ENCODE peak calls at places on chromosomes 13 and 19, in ten cellular contexts. B is naive thymus-derived CD4-positive, alpha-beta T cell; M is nucleus accumbens; G is trophoblast cell; P is RKO; U is T-helper 2 cell; F is esophagus squamous epithelium; Z is HepG2; H is activated naive CD4-positive, alpha-beta T cell; I is stimulated activated naive CD8-positive, alpha-beta T cell treated with anti-CD3 and anti-CD28 coated beads, Interleukin-15, amount 100 ng/mL, for 72 hours. W is an unnamed sample.

GRCh38 chr13:31909889-31910551 is 121.6 kb upstream of the FRY start:
- DNase-seq in B (peak; percentile 21), M (no peak), G (peak; percentile 44), P (peak; percentile 73), U (no peak), F (no peak), Z (peak; percentile 45), H (no peak), I (peak; percentile 36), W (peak; percentile 15)

GRCh38 chr13:80783926-80784325 is 443.0 kb upstream of the SPRY2 start:
- DNase-seq in B (no peak), M (no peak), G (no peak), P (no peak), U (no peak), F (no peak), Z (no peak), H (no peak), I (no peak), W (no peak)

GRCh38 chr19:10718205-10719196 is 622 bp downstream of the DNM2 start:
- DNase-seq in B (peak; percentile 34), M (no peak), G (peak; percentile 31), P (peak; percentile 50), U (peak; percentile 16), F (no peak), Z (no peak), H (no peak), I (no peak), W (no peak)

GRCh38 chr19:17706750-17707181 is 12.5 kb upstream of the MAP1S start:
- DNase-seq in B (no peak), M (no peak), G (no peak), P (peak; percentile 52), U (no peak), F (no peak), Z (peak; percentile 46), H (no peak), I (no peak), W (no peak)

GRCh38 chr19:10701955-10702307 is 692 bp downstream of the QTRT1 start:
- DNase-seq in B (no peak), M (no peak), G (no peak), P (peak; percentile 42), U (no peak), F (no peak), Z (peak; percentile 56), H (no peak), I (no peak), W (no peak)

GRCh38 chr13:103694471-103694870 is 628.3 kb upstream of the SLC10A2 start:
- DNase-seq in B (no peak), M (no peak), G (no peak), P (no peak), U (no peak), F (no peak), Z (no peak), H (no peak), I (no peak), W (no peak)

GRCh38 chr13:89061821-89062220 is 1390.7 kb downstream of the SLITRK5 start:
- DNase-seq in B (no peak), M (no peak), G (no peak), P (no peak), U (no peak), F (no peak), Z (peak; percentile 65), H (no peak), I (no peak), W (peak; percentile 31)

GRCh38 chr19:9875796-9876195 is 40.7 kb downstream of the PIN1 start:
- DNase-seq in B (no peak), M (no peak), G (no peak), P (no peak), U (no peak), F (no peak), Z (no peak), H (no peak), I (no peak), W (no peak)

GRCh38 chr13:113091211-113091771 is 14.3 kb upstream of the F7 start:
- DNase-seq in B (no peak), M (no peak), G (no peak), P (no peak), U (peak; percentile 7), F (no peak), Z (no peak), H (no peak), I (no peak), W (no peak)

GRCh38 chr19:55090564-55090963 is 14.9 kb downstream of the EPS8L1 start:
- DNase-seq in B (no peak), M (no peak), G (no peak), P (no peak), U (no peak), F (no peak), Z (no peak), H (no peak), I (no peak), W (no peak)

GRCh38 chr19:1582201-1582600 is 10.5 kb downstream of the MBD3 start:
- DNase-seq in B (no peak), M (no peak), G (peak; percentile 96), P (no peak), U (no peak), F (no peak), Z (no peak), H (no peak), I (no peak), W (no peak)

GRCh38 chr13:53052675-53053074 is 24.1 kb downstream of the OLFM4 start:
- DNase-seq in B (no peak), M (no peak), G (no peak), P (no peak), U (no peak), F (no peak), Z (no peak), H (no peak), I (no peak), W (no peak)

GRCh38 chr13:40800559-40800958 is 11.1 kb downstream of the SLC25A15 start:
- DNase-seq in B (no peak), M (no peak), G (no peak), P (no peak), U (no peak), F (no peak), Z (no peak), H (no peak), I (no peak), W (no peak)

GRCh38 chr13:110107568-110108347 is 199.2 kb downstream of the COL4A1 start:
- DNase-seq in B (no peak), M (no peak), G (no peak), P (no peak), U (no peak), F (no peak), Z (no peak), H (no peak), I (no peak), W (no peak)

GRCh38 chr19:13727798-13728197 is 36.5 kb upstream of the MRI1 start:
- DNase-seq in B (no peak), M (no peak), G (no peak), P (peak; percentile 36), U (no peak), F (no peak), Z (no peak), H (no peak), I (no peak), W (no peak)

GRCh38 chr13:40388617-40389016 is 277.8 kb downstream of the FOXO1 start:
- DNase-seq in B (peak; percentile 82), M (no peak), G (no peak), P (no peak), U (peak; percentile 22), F (peak; percentile 32), Z (no peak), H (peak; percentile 12), I (peak; percentile 76), W (no peak)

GRCh38 chr19:5425260-5425659 is 30.0 kb upstream of the ZNRF4 start:
- DNase-seq in B (no peak), M (no peak), G (no peak), P (no peak), U (no peak), F (no peak), Z (no peak), H (no peak), I (no peak), W (no peak)

GRCh38 chr13:30486230-30487074 is 20.7 kb upstream of the HMGB1 start:
- DNase-seq in B (no peak), M (no peak), G (peak; percentile 96), P (no peak), U (no peak), F (no peak), Z (no peak), H (no peak), I (no peak), W (no peak)

GRCh38 chr19:18317998-18318800 is 4.7 kb downstream of the LSM4 start:
- DNase-seq in B (peak; percentile 37), M (no peak), G (peak; percentile 79), P (no peak), U (no peak), F (no peak), Z (peak; percentile 54), H (no peak), I (peak; percentile 16), W (no peak)

GRCh38 chr19:30817965-30818364 is 445.8 kb downstream of the ZNF536 start:
- DNase-seq in B (no peak), M (no peak), G (no peak), P (no peak), U (no peak), F (no peak), Z (peak; percentile 38), H (no peak), I (no peak), W (no peak)

GRCh38 chr13:48816696-48817095 is 159.0 kb upstream of the FNDC3A start:
- DNase-seq in B (no peak), M (no peak), G (no peak), P (no peak), U (no peak), F (no peak), Z (no peak), H (no peak), I (no peak), W (no peak)

GRCh38 chr13:87128006-87128405 is 543.2 kb upstream of the SLITRK5 start:
- DNase-seq in B (no peak), M (no peak), G (no peak), P (no peak), U (no peak), F (no peak), Z (no peak), H (no peak), I (no peak), W (no peak)

GRCh38 chr19:45809643-45810159 is 5.4 kb downstream of the RSPH6A start:
- DNase-seq in B (no peak), M (no peak), G (no peak), P (peak; percentile 68), U (no peak), F (no peak), Z (no peak), H (no peak), I (no peak), W (no peak)

GRCh38 chr13:40666905-40667621 is 622 bp upstream of the FOXO1 start:
- DNase-seq in B (no peak), M (peak; percentile 86), G (peak; percentile 44), P (peak; percentile 63), U (no peak), F (peak; percentile 37), Z (peak; percentile 48), H (peak; percentile 4), I (no peak), W (no peak)

W was measured in NCI-H1436 treated with DMSO at 0.1 percent for 48 hours.